ENCODE peak calls at places on chromosomes 13 and 19, in six cellular contexts. S is neural progenitor cell, O is right cardiac atrium, X is heart left ventricle, J is lower lobe of right lung, P is epithelial cell of proximal tubule. H is an unnamed sample.

GRCh38 chr13:87234981-87235380 is 436.2 kb upstream of the SLITRK5 start:
- DNase-seq in S (no peak), O (no peak), X (no peak), J (no peak), P (no peak), H (no peak)

GRCh38 chr13:49183672-49184315 is 36.3 kb upstream of the MLNR start:
- DNase-seq in S (no peak), O (no peak), X (no peak), J (no peak), P (no peak), H (no peak)

GRCh38 chr19:34963531-34964406 is at the start of gene ZNF792:
- DNase-seq in S (peak; percentile 81), O (peak; percentile 92), X (peak; percentile 77), J (peak; percentile 84), P (no peak), H (peak; percentile 76)

GRCh38 chr13:48829536-48829935 is 146.2 kb upstream of the FNDC3A start:
- DNase-seq in S (no peak), O (no peak), X (no peak), J (no peak), P (no peak), H (no peak)

GRCh38 chr19:30228113-30228725 is 144.0 kb upstream of the ZNF536 start:
- DNase-seq in S (peak; percentile 58), O (peak; percentile 61), X (no peak), J (no peak), P (no peak), H (no peak)

GRCh38 chr19:3295581-3295980 is 70.8 kb upstream of the NFIC start:
- DNase-seq in S (no peak), O (no peak), X (no peak), J (no peak), P (no peak), H (no peak)

GRCh38 chr13:21016487-21016886 is 44.9 kb downstream of the LATS2 start:
- DNase-seq in S (no peak), O (no peak), X (no peak), J (no peak), P (no peak), H (no peak)

GRCh38 chr13:30676672-30677071 is 58.7 kb upstream of the ALOX5AP start:
- DNase-seq in S (no peak), O (no peak), X (no peak), J (no peak), P (no peak), H (no peak)

GRCh38 chr19:23415034-23415433 is 19.8 kb upstream of the ZNF91 start:
- DNase-seq in S (peak; percentile 42), O (no peak), X (no peak), J (no peak), P (no peak), H (no peak)

GRCh38 chr19:53868892-53869804 is 1.5 kb downstream of the MYADM start:
- DNase-seq in S (peak; percentile 92), O (peak; percentile 97), X (peak; percentile 95), J (peak; percentile 94), P (no peak), H (peak; percentile 91)

GRCh38 chr13:114148521-114148855 is 16.1 kb upstream of the RASA3 start:
- DNase-seq in S (no peak), O (no peak), X (no peak), J (peak; percentile 45), P (no peak), H (no peak)

GRCh38 chr19:29705706-29706105 is 9.4 kb downstream of the C19orf12 start:
- DNase-seq in S (no peak), O (no peak), X (no peak), J (no peak), P (no peak), H (no peak)

GRCh38 chr19:45809643-45810159 is 5.4 kb downstream of the RSPH6A start:
- DNase-seq in S (no peak), O (no peak), X (no peak), J (no peak), P (peak; percentile 40), H (no peak)

GRCh38 chr13:28684257-28684656 is 25.3 kb downstream of the POMP start:
- DNase-seq in S (peak; percentile 77), O (peak; percentile 49), X (no peak), J (no peak), P (no peak), H (no peak)

GRCh38 chr19:47430041-47430802 is 10.9 kb upstream of the MEIS3 start:
- DNase-seq in S (peak; percentile 80), O (peak; percentile 64), X (no peak), J (peak; percentile 71), P (no peak), H (no peak)

GRCh38 chr13:91066745-91067144 is 280.7 kb upstream of the MIR17HG start:
- DNase-seq in S (no peak), O (no peak), X (no peak), J (no peak), P (no peak), H (no peak)

GRCh38 chr19:48752511-48753365 is at the start of gene FUT1:
- DNase-seq in S (peak; percentile 89), O (peak; percentile 91), X (peak; percentile 79), J (peak; percentile 83), P (no peak), H (peak; percentile 88)

GRCh38 chr13:101465877-101466276 is 13.4 kb downstream of the ITGBL1 start:
- DNase-seq in S (no peak), O (no peak), X (no peak), J (no peak), P (no peak), H (no peak)

GRCh38 chr19:7870571-7871279 is 3.5 kb downstream of the PRR36 start:
- DNase-seq in S (peak; percentile 88), O (peak; percentile 78), X (peak; percentile 61), J (no peak), P (no peak), H (peak; percentile 64)

GRCh38 chr19:44848036-44848804 is 2.1 kb downstream of the NECTIN2 start:
- DNase-seq in S (peak; percentile 67), O (peak; percentile 76), X (peak; percentile 45), J (peak; percentile 53), P (peak; percentile 51), H (no peak)

GRCh38 chr19:7366701-7367420 is 18.1 kb downstream of the ARHGEF18 start:
- DNase-seq in S (peak; percentile 23), O (no peak), X (no peak), J (no peak), P (no peak), H (no peak)

GRCh38 chr13:101751488-101751887 is 299.0 kb downstream of the ITGBL1 start:
- DNase-seq in S (no peak), O (no peak), X (no peak), J (no peak), P (peak; percentile 64), H (no peak)

GRCh38 chr19:53664152-53664551 is 32.4 kb downstream of the DPRX start:
- DNase-seq in S (no peak), O (no peak), X (no peak), J (no peak), P (no peak), H (no peak)

GRCh38 chr19:370641-371330 is 26.2 kb upstream of the MIER2 start:
- DNase-seq in S (no peak), O (no peak), X (no peak), J (no peak), P (no peak), H (no peak)

GRCh38 chr13:104534847-104535246 is 1468.6 kb upstream of the SLC10A2 start:
- DNase-seq in S (peak; percentile 17), O (no peak), X (no peak), J (no peak), P (no peak), H (no peak)

GRCh38 chr19:19485161-19485997 is 30.0 kb downstream of the TSSK6 start:
- DNase-seq in S (no peak), O (peak; percentile 80), X (peak; percentile 71), J (no peak), P (no peak), H (peak; percentile 54)

GRCh38 chr13:113637262-113638160 is 20.5 kb downstream of the ATP4B start:
- DNase-seq in S (no peak), O (peak; percentile 26), X (peak; percentile 8), J (no peak), P (no peak), H (peak; percentile 20)

GRCh38 chr19:35264281-35265125 is 4.3 kb upstream of the USF2 start:
- DNase-seq in S (no peak), O (peak; percentile 18), X (no peak), J (peak; percentile 29), P (no peak), H (peak; percentile 26)

GRCh38 chr19:48760514-48761221 is 5.3 kb downstream of the FGF21 start:
- DNase-seq in S (no peak), O (no peak), X (peak; percentile 29), J (no peak), P (no peak), H (peak; percentile 15)

GRCh38 chr19:2083174-2083854 is 12.8 kb downstream of the MOB3A start:
- DNase-seq in S (no peak), O (peak; percentile 70), X (no peak), J (no peak), P (no peak), H (no peak)
- H3K4me3 ChIP-seq in S (no peak overlapping the region), O (no peak overlapping the region), X (no peak overlapping the region), J (peak overlapping the region; percentile 52), P (no peak overlapping the region), H (peak overlapping the region; percentile 54)

GRCh38 chr13:42990991-42991891 is 800 bp downstream of the EPSTI1 start:
- DNase-seq in S (no peak), O (no peak), X (no peak), J (no peak), P (no peak), H (no peak)
- H3K4me3 ChIP-seq in S (peak overlapping the region; percentile 39), O (peak overlapping the region; percentile 69), X (peak overlapping the region; percentile 72), J (peak overlapping the region; percentile 76), P (peak overlapping the region; percentile 73), H (peak overlapping the region; percentile 55)

DNA sequence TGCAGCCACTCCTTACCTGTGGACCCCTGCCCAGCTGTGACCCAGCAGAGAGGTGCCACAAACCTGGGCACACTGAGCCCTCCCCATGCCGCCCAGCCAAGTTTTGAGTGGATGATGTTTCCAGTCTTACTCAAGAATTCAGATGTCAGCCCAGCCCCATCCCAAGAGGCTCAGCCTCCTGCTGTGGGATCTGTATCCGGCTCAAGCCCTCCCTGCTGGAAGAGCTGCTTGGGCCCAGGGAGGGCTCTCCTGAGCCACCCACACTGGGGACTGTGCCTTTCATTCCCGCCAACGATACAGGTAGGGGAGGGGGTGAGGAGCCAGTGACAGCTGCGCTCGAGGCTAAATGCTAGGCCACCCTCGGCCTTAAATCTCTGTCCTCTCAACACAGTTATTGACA is 5.9 kb upstream of the SLC7A9 start:
- DNase-seq in S (peak; percentile 54), O (no peak), X (no peak), J (no peak), P (no peak), H (no peak)
- H3K4me3 ChIP-seq in S (no peak overlapping the region), O (no peak overlapping the region), X (no peak overlapping the region), J (no peak overlapping the region), P (no peak overlapping the region), H (no peak overlapping the region)

DNA sequence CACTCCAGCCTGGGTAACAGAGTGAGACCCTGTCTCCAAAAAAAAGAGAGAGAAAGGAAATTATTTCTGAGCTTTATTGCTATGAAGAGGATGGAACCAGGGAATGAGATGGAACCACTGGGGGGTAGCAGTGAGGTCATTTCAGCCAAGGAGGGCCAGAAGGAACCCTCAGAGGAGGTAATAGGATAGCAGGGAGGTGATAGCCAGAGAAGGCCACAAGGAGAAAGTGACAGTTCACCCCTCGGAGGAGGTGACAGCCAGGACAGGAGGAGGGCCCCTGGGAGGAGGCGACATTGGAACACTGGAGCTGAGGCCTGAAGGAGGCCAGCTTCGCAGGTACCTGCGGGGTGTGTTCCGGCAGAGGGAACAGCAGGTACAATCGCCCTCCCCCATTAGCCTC is 695 bp upstream of the PGPEP1 start:
- DNase-seq in S (peak; percentile 29), O (no peak), X (no peak), J (no peak), P (no peak), H (no peak)
- H3K4me3 ChIP-seq in S (no peak overlapping the region), O (no peak overlapping the region), X (peak overlapping the region; percentile 98), J (peak overlapping the region; percentile 96), P (peak overlapping the region; percentile 90), H (peak overlapping the region; percentile 91)

GRCh38 chr19:50326101-50326664 is 3.0 kb downstream of the KCNC3 start:
- DNase-seq in S (no peak), O (no peak), X (no peak), J (no peak), P (no peak), H (no peak)
- H3K4me3 ChIP-seq in S (peak overlapping the region; percentile 36), O (no peak overlapping the region), X (no peak overlapping the region), J (peak overlapping the region; percentile 4), P (peak overlapping the region; percentile 21), H (no peak overlapping the region)